ENCODE peak calls at places on chromosome 20, in four cellular contexts. R is astrocyte of the spinal cord, A is HS-5, Z is putamen. Y is an unnamed sample.

GRCh38 chr20:38842558-38842981 is 37.1 kb downstream of the PPP1R16B start:
- DNase-seq in R (no peak), A (no peak), Z (no peak), Y (no peak)

GRCh38 chr20:40497781-40498691 is 191.0 kb downstream of the MAFB start:
- DNase-seq in Z (peak; percentile 26), R (no peak), A (peak; percentile 54), Y (no peak)

GRCh38 chr20:2978519-2978918 is 64.9 kb upstream of the GNRH2 start:
- DNase-seq in R (no peak), A (no peak), Z (no peak), Y (no peak)

GRCh38 chr20:51750037-51750769 is 18.0 kb downstream of the ATP9A start:
- DNase-seq in A (peak; percentile 100), R (peak; percentile 88), Z (no peak), Y (peak; percentile 91)

GRCh38 chr20:18712877-18713276 is 100.7 kb upstream of the SCP2D1 start:
- DNase-seq in Z (no peak), R (no peak), A (no peak), Y (no peak)

GRCh38 chr20:21490105-21490504 is 23.8 kb downstream of the NKX2-2 start:
- DNase-seq in Z (no peak), A (no peak), R (no peak), Y (no peak)

GRCh38 chr20:10581823-10582222 is 92.0 kb downstream of the JAG1 start:
- DNase-seq in A (peak; percentile 81), Z (no peak), R (no peak), Y (no peak)

GRCh38 chr20:1324598-1325172 is 4.3 kb downstream of the SDCBP2 start:
- DNase-seq in Z (no peak), R (peak; percentile 67), A (no peak), Y (no peak)

GRCh38 chr20:36826556-36827244 is 49.2 kb upstream of the TLDC2 start:
- DNase-seq in Z (no peak), A (no peak), R (no peak), Y (no peak)

GRCh38 chr20:7585126-7585679 is 355.1 kb downstream of the HAO1 start:
- DNase-seq in R (no peak), A (no peak), Z (no peak), Y (no peak)

GRCh38 chr20:41046716-41047115 is 18.1 kb downstream of the TOP1 start:
- DNase-seq in Z (no peak), A (no peak), R (peak; percentile 53), Y (no peak)

GRCh38 chr20:61959301-61959700 is 106.4 kb downstream of the TAF4 start:
- DNase-seq in R (no peak), Z (no peak), A (no peak), Y (no peak)

GRCh38 chr20:48698507-48699267 is 129.1 kb downstream of the PREX1 start:
- DNase-seq in Z (no peak), A (no peak), R (no peak), Y (no peak)

GRCh38 chr20:57781901-57782300 is 72.1 kb upstream of the PMEPA1 start:
- DNase-seq in A (no peak), Z (no peak), R (no peak), Y (no peak)

GRCh38 chr20:61608275-61609085 is 356.4 kb downstream of the CDH4 start:
- DNase-seq in Z (no peak), A (no peak), R (peak; percentile 22), Y (no peak)

GRCh38 chr20:6501061-6501460 is 266.4 kb upstream of the BMP2 start:
- DNase-seq in Z (no peak), A (peak; percentile 72), R (peak; percentile 76), Y (peak; percentile 45)

GRCh38 chr20:37837934-37838333 is 65.0 kb upstream of the VSTM2L start:
- DNase-seq in A (no peak), R (no peak), Z (no peak), Y (no peak)

GRCh38 chr20:45550765-45551164 is 3.6 kb upstream of the EPPIN start:
- DNase-seq in A (no peak), Z (no peak), R (no peak), Y (no peak)

GRCh38 chr20:11436113-11436890 is 481.4 kb upstream of the BTBD3 start:
- DNase-seq in Z (no peak), R (no peak), A (no peak), Y (no peak)

GRCh38 chr20:22446613-22447447 is 137.5 kb downstream of the FOXA2 start:
- DNase-seq in Z (no peak), A (no peak), R (no peak), Y (no peak)